ENCODE peak calls at places on chromosomes 3 and 15, in six cellular contexts. I, Y, J, H, Z and D are unnamed samples.

GRCh38 chr3:184259878-184260570 is 1.3 kb downstream of the CAMK2N2 start:
- DNase-seq in I (peak), Y (peak), J (no peak), H (peak), Z (peak), D (peak)

GRCh38 chr15:79849789-79850188 is 47.0 kb downstream of the MTHFS start:
- DNase-seq in I (peak), Y (no peak), J (no peak), H (no peak), Z (peak), D (no peak)

GRCh38 chr3:129576514-129577345 is 29.7 kb downstream of the PLXND1 start:
- DNase-seq in I (no peak), Y (peak), J (no peak), H (peak), Z (peak), D (peak)

GRCh38 chr15:58611731-58612676 is 137.5 kb downstream of the ADAM10 start:
- DNase-seq in I (no peak), Y (peak), J (no peak), H (no peak), Z (peak), D (no peak)

GRCh38 chr3:10363935-10364334 is 43.0 kb upstream of the SEC13 start:
- DNase-seq in I (no peak), Y (no peak), J (no peak), H (no peak), Z (no peak), D (no peak)

GRCh38 chr3:47491777-47492176 is 16.0 kb upstream of the SCAP start:
- DNase-seq in I (no peak), Y (no peak), J (no peak), H (peak), Z (no peak), D (no peak)

GRCh38 chr3:64627042-64627441 is 60.8 kb downstream of the ADAMTS9 start:
- DNase-seq in I (no peak), Y (no peak), J (no peak), H (no peak), Z (no peak), D (no peak)

GRCh38 chr3:133575121-133575520 is 1.6 kb downstream of the CDV3 start:
- DNase-seq in I (no peak), Y (no peak), J (no peak), H (no peak), Z (no peak), D (no peak)

GRCh38 chr3:58049143-58049785 is 41.0 kb downstream of the FLNB start:
- DNase-seq in I (peak), Y (no peak), J (peak), H (no peak), Z (peak), D (no peak)

GRCh38 chr3:148309390-148310035 is 388.2 kb upstream of the AGTR1 start:
- DNase-seq in I (no peak), Y (peak), J (no peak), H (no peak), Z (no peak), D (no peak)

GRCh38 chr3:130895690-130896089 is 1.8 kb downstream of the ATP2C1 start:
- DNase-seq in I (no peak), Y (no peak), J (no peak), H (no peak), Z (no peak), D (no peak)

GRCh38 chr15:58306591-58307312 is 125.0 kb upstream of the LIPC start:
- DNase-seq in I (no peak), Y (no peak), J (no peak), H (no peak), Z (no peak), D (no peak)

GRCh38 chr15:66931768-66932633 is 133.4 kb upstream of the SMAD3 start:
- DNase-seq in I (no peak), Y (peak), J (peak), H (no peak), Z (peak), D (no peak)

GRCh38 chr15:78049691-78050440 is 27.6 kb downstream of the TBC1D2B start:
- DNase-seq in I (no peak), Y (no peak), J (no peak), H (peak), Z (no peak), D (peak)

GRCh38 chr15:65338366-65338765 is 33.9 kb downstream of the RNU5B-1 start:
- DNase-seq in I (no peak), Y (peak), J (no peak), H (peak), Z (no peak), D (no peak)

GRCh38 chr3:43765417-43766030 is 74.8 kb downstream of the ABHD5 start:
- DNase-seq in I (no peak), Y (no peak), J (no peak), H (no peak), Z (no peak), D (no peak)

GRCh38 chr3:179671309-179671708 is 18.5 kb downstream of the USP13 start:
- DNase-seq in I (no peak), Y (no peak), J (no peak), H (no peak), Z (no peak), D (no peak)
- TF ChIP-seq POLR2A in I (no peak), Y (no peak), J (no peak), H (no peak), Z (no peak), D (no peak)

DNA sequence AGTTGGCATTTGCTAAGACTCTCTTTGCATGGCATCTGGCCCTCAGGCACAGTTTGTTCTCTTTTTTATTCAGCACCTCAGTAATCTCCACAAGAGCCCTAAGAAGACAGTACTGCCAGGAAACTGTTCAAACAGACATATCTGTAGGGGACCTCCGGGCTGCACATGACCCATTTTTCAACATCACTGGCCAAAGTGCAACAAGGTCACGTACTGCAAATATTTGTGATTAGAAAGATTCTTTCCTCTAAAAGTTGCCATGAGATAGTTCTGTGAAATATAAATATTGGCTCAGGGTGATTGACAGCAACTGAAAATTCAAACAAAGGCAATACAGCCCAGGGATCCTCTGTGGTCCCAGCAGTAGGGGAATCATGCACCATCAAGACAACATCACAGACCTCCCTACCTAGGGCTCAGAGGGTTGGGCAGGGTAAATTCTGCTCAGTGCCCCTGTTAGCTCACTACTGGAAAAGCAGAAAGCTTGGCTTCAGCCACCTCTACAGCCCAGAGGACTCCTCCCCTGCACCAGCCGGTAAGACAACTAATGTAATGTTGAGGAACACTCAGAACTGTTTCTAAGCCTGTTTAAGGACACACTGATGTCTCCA is 117.5 kb upstream of the LPP start:
- DNase-seq in I (no peak), Y (no peak), J (peak), H (no peak), Z (peak), D (no peak)
- TF ChIP-seq POLR2AphosphoS5 in I (no peak), Y (no peak), J (peak), H (no peak), Z (peak), D (no peak)

GRCh38 chr15:43492673-43493601 is at the start of gene TP53BP1:
- DNase-seq in I (peak), Y (peak), J (peak), H (peak), Z (peak), D (peak)
- TF ChIP-seq POLR2A in I (peak), Y (peak), J (no peak), H (no peak), Z (no peak), D (no peak)

GRCh38 chr15:90561344-90562244 is 31.9 kb downstream of the CRTC3 start:
- DNase-seq in I (no peak), Y (no peak), J (no peak), H (no peak), Z (no peak), D (no peak)
- TF ChIP-seq POLR2AphosphoS5 in I (no peak), Y (no peak), J (peak), H (no peak), Z (no peak), D (no peak)

GRCh38 chr3:40876496-40876895 is 322.8 kb upstream of the CTNNB1 start:
- DNase-seq in I (no peak), Y (no peak), J (no peak), H (no peak), Z (no peak), D (no peak)

GRCh38 chr3:40876019-40876418 is 323.3 kb upstream of the CTNNB1 start:
- DNase-seq in I (no peak), Y (no peak), J (no peak), H (no peak), Z (no peak), D (no peak)

GRCh38 chr3:40878464-40878905 is 320.8 kb upstream of the CTNNB1 start:
- DNase-seq in I (no peak), Y (no peak), J (no peak), H (no peak), Z (no peak), D (no peak)

GRCh38 chr3:40875581-40875980 is 323.7 kb upstream of the CTNNB1 start:
- DNase-seq in I (no peak), Y (no peak), J (no peak), H (no peak), Z (no peak), D (no peak)

GRCh38 chr3:40877651-40878463 is 321.4 kb upstream of the CTNNB1 start:
- DNase-seq in I (no peak), Y (peak), J (peak), H (no peak), Z (peak), D (no peak)
- TF ChIP-seq POLR2A in I (no peak), Y (no peak), J (no peak), H (no peak), Z (no peak), D (no peak)

GRCh38 chr3:146280859-146281258 is 30.0 kb upstream of the PLSCR4 start:
- DNase-seq in I (no peak), Y (no peak), J (no peak), H (no peak), Z (no peak), D (no peak)

GRCh38 chr3:146273721-146274407 is 23.0 kb upstream of the PLSCR4 start:
- DNase-seq in I (no peak), Y (no peak), J (no peak), H (no peak), Z (no peak), D (no peak)

GRCh38 chr3:146275476-146275875 is 24.6 kb upstream of the PLSCR4 start:
- DNase-seq in I (no peak), Y (no peak), J (no peak), H (no peak), Z (no peak), D (no peak)

GRCh38 chr3:146274833-146275232 is 23.9 kb upstream of the PLSCR4 start:
- DNase-seq in I (no peak), Y (no peak), J (no peak), H (no peak), Z (no peak), D (no peak)

GRCh38 chr3:146277953-146278631 is 27.2 kb upstream of the PLSCR4 start:
- DNase-seq in I (no peak), Y (no peak), J (no peak), H (no peak), Z (no peak), D (no peak)
- TF ChIP-seq POLR2AphosphoS5 in I (no peak), Y (peak), J (peak), H (no peak), Z (peak), D (no peak)

GRCh38 chr3:197168063-197168462 is 130.3 kb downstream of the DLG1 start:
- DNase-seq in I (no peak), Y (no peak), J (no peak), H (no peak), Z (no peak), D (no peak)
- TF ChIP-seq POLR2A in I (no peak), Y (no peak), J (no peak), H (no peak), Z (no peak), D (no peak)

GRCh38 chr3:32226875-32227500 is 11.5 kb upstream of the CMTM8 start:
- DNase-seq in I (no peak), Y (no peak), J (no peak), H (no peak), Z (no peak), D (no peak)
- TF ChIP-seq POLR2AphosphoS5 in I (no peak), Y (no peak), J (no peak), H (no peak), Z (no peak), D (no peak)

GRCh38 chr3:156687023-156687422 is 12.6 kb downstream of the TIPARP start:
- DNase-seq in I (no peak), Y (no peak), J (no peak), H (no peak), Z (no peak), D (no peak)

GRCh38 chr3:156691920-156692319 is 17.5 kb downstream of the TIPARP start:
- DNase-seq in I (no peak), Y (no peak), J (no peak), H (no peak), Z (no peak), D (no peak)

GRCh38 chr3:156693166-156693565 is 18.8 kb downstream of the TIPARP start:
- DNase-seq in I (no peak), Y (no peak), J (no peak), H (no peak), Z (no peak), D (no peak)

GRCh38 chr3:156688849-156689452 is 14.6 kb downstream of the TIPARP start:
- DNase-seq in I (no peak), Y (no peak), J (no peak), H (no peak), Z (no peak), D (no peak)

DNA sequence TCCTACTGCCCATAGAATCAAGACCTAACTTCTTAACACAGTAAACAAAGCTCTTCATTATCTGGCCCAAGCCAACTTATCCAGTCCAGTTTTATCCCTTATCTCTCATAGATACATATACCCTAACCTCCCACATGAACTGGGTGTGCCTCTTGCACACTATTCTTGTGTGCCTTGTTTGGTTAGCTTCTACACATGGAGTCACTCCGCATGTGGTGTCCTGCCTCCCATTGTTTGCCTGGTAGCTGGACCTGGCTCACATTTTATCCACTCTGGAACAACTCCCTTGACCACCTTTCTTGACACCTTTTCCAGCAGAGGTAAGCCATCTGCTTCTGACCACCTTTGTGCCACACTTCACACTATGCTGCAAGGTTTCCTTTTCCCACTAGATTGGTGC is 15.2 kb downstream of the TIPARP start:
- DNase-seq in I (no peak), Y (no peak), J (no peak), H (no peak), Z (no peak), D (no peak)
- TF ChIP-seq POLR2A in I (no peak), Y (no peak), J (no peak), H (no peak), Z (no peak), D (no peak)